ENCODE peak calls at places on chromosomes 7 and 10, in nine cellular contexts. X, U, D, F, I, M, K, T and S are unnamed samples.

GRCh38 chr7:22563621-22564241 is 63.7 kb upstream of the STEAP1B start:
- DNase-seq in X (no peak), U (no peak), D (no peak), F (no peak), I (no peak), M (no peak), K (no peak), T (no peak), S (no peak)

GRCh38 chr10:8095962-8096361 is 41.5 kb downstream of the GATA3 start:
- DNase-seq in X (no peak), U (no peak), D (no peak), F (no peak), I (peak), M (no peak), K (no peak), T (no peak), S (no peak)

GRCh38 chr7:21754963-21755362 is 190.7 kb downstream of the CDCA7L start:
- DNase-seq in X (no peak), U (no peak), D (no peak), F (no peak), I (no peak), M (no peak), K (no peak), T (no peak), S (no peak)

GRCh38 chr10:122505885-122506284 is 44.5 kb downstream of the HTRA1 start:
- DNase-seq in X (no peak), U (no peak), D (no peak), F (no peak), I (no peak), M (no peak), K (no peak), T (no peak), S (no peak)

GRCh38 chr10:35640951-35641429 is 1.1 kb downstream of the FZD8 start:
- DNase-seq in X (peak), U (no peak), D (no peak), F (peak), I (peak), M (peak), K (peak), T (peak), S (peak)

GRCh38 chr10:60951272-60951724 is 7.3 kb upstream of the RHOBTB1 start:
- DNase-seq in X (no peak), U (no peak), D (no peak), F (no peak), I (no peak), M (no peak), K (no peak), T (no peak), S (no peak)

GRCh38 chr10:92990615-92991014 is 70.0 kb upstream of the CYP26C1 start:
- DNase-seq in X (no peak), U (no peak), D (no peak), F (no peak), I (peak), M (no peak), K (peak), T (no peak), S (no peak)

GRCh38 chr7:95511716-95512260 is 26.0 kb downstream of the ASB4 start:
- DNase-seq in X (peak), U (no peak), D (peak), F (no peak), I (peak), M (peak), K (peak), T (peak), S (peak)

GRCh38 chr10:49001861-49002675 is 62.4 kb upstream of the LRRC18 start:
- DNase-seq in X (peak), U (no peak), D (no peak), F (no peak), I (no peak), M (no peak), K (no peak), T (no peak), S (no peak)

GRCh38 chr7:74371381-74372059 is 82.2 kb upstream of the GTF2IRD1 start:
- DNase-seq in X (no peak), U (no peak), D (no peak), F (no peak), I (no peak), M (no peak), K (peak), T (no peak), S (no peak)

GRCh38 chr10:61759751-61760150 is 97.0 kb downstream of the CABCOCO1 start:
- DNase-seq in X (no peak), U (no peak), D (no peak), F (no peak), I (no peak), M (no peak), K (no peak), T (no peak), S (no peak)

GRCh38 chr10:68542046-68542445 is 14.7 kb upstream of the SLC25A16 start:
- DNase-seq in X (no peak), U (no peak), D (no peak), F (no peak), I (no peak), M (no peak), K (peak), T (no peak), S (no peak)

GRCh38 chr7:37385787-37386186 is 62.9 kb downstream of the ELMO1 start:
- DNase-seq in X (no peak), U (no peak), D (no peak), F (no peak), I (peak), M (no peak), K (no peak), T (no peak), S (no peak)

GRCh38 chr10:93180402-93181040 is 106.8 kb downstream of the CYP26A1 start:
- DNase-seq in X (peak), U (peak), D (no peak), F (no peak), I (no peak), M (no peak), K (peak), T (no peak), S (no peak)

GRCh38 chr10:131452926-131453771 is 141.6 kb upstream of the TCERG1L start:
- DNase-seq in X (peak), U (no peak), D (no peak), F (no peak), I (no peak), M (no peak), K (no peak), T (no peak), S (no peak)

GRCh38 chr10:100186813-100187212 is 984 bp upstream of the ERLIN1 start:
- DNase-seq in X (no peak), U (no peak), D (no peak), F (no peak), I (peak), M (peak), K (peak), T (no peak), S (no peak)

GRCh38 chr10:86900955-86901354 is 56.5 kb downstream of the MMRN2 start:
- DNase-seq in X (peak), U (peak), D (no peak), F (no peak), I (no peak), M (no peak), K (no peak), T (no peak), S (no peak)

GRCh38 chr7:66642186-66642585 is 13.5 kb downstream of the KCTD7 start:
- DNase-seq in X (no peak), U (no peak), D (no peak), F (no peak), I (peak), M (no peak), K (no peak), T (no peak), S (no peak)

GRCh38 chr7:118372530-118372929 is 148.0 kb downstream of the ANKRD7 start:
- DNase-seq in X (no peak), U (no peak), D (no peak), F (no peak), I (peak), M (no peak), K (peak), T (no peak), S (no peak)

GRCh38 chr10:3662775-3663174 is 122.2 kb downstream of the KLF6 start:
- DNase-seq in X (no peak), U (no peak), D (no peak), F (no peak), I (no peak), M (no peak), K (no peak), T (no peak), S (no peak)

GRCh38 chr7:92988051-92988450 is 129.7 kb downstream of the SAMD9 start:
- DNase-seq in X (no peak), U (no peak), D (no peak), F (no peak), I (no peak), M (no peak), K (peak), T (no peak), S (peak)

GRCh38 chr7:4642468-4643203 is 39.5 kb upstream of the FOXK1 start:
- DNase-seq in X (no peak), U (no peak), D (no peak), F (no peak), I (peak), M (no peak), K (no peak), T (no peak), S (no peak)

GRCh38 chr7:31782411-31782991 is 95.5 kb downstream of the PPP1R17 start:
- DNase-seq in X (no peak), U (peak), D (no peak), F (no peak), I (peak), M (no peak), K (peak), T (no peak), S (peak)

GRCh38 chr10:45100429-45100828 is 99.7 kb downstream of the ZNF22 start:
- DNase-seq in X (no peak), U (no peak), D (no peak), F (no peak), I (no peak), M (no peak), K (no peak), T (no peak), S (no peak)

GRCh38 chr10:89389254-89389653 is 3.2 kb upstream of the IFIT1 start:
- DNase-seq in X (no peak), U (no peak), D (no peak), F (no peak), I (no peak), M (no peak), K (peak), T (no peak), S (peak)

GRCh38 chr10:5550621-5551530 is 26.1 kb downstream of the CALML3 start:
- DNase-seq in X (peak), U (no peak), D (no peak), F (peak), I (peak), M (no peak), K (peak), T (no peak), S (no peak)

GRCh38 chr10:5732141-5732540 is 47.5 kb downstream of the TASOR2 start:
- DNase-seq in X (peak), U (no peak), D (no peak), F (no peak), I (no peak), M (no peak), K (no peak), T (no peak), S (no peak)

GRCh38 chr7:29884399-29885272 is 78.3 kb downstream of the WIPF3 start:
- DNase-seq in X (no peak), U (no peak), D (no peak), F (peak), I (no peak), M (no peak), K (peak), T (no peak), S (no peak)

GRCh38 chr7:141362580-141363435 is 188.4 kb upstream of the AGK start:
- DNase-seq in X (peak), U (peak), D (no peak), F (no peak), I (no peak), M (no peak), K (peak), T (no peak), S (peak)

GRCh38 chr10:76324283-76324682 is 892.9 kb downstream of the LRMDA start:
- DNase-seq in X (peak), U (no peak), D (no peak), F (no peak), I (no peak), M (no peak), K (no peak), T (no peak), S (no peak)